ENCODE peak calls at places on chromosomes 6 and 20, in five cellular contexts. X is neuronal stem cell; S is CD8-positive, alpha-beta T cell; Y is Peyer's patch; N is IMR-90. M is an unnamed sample.

GRCh38 chr6:13796781-13797180 is 17.6 kb downstream of the MCUR1 start:
- DNase-seq in S (no peak), X (no peak), N (no peak), Y (no peak), M (no peak)

GRCh38 chr20:8837396-8837795 is 231.5 kb upstream of the PLCB4 start:
- DNase-seq in X (no peak), Y (no peak), S (no peak), N (peak; percentile 96), M (no peak)

GRCh38 chr6:42532038-42532669 is 31.7 kb upstream of the UBR2 start:
- DNase-seq in X (peak; percentile 36), Y (no peak), S (no peak), N (peak; percentile 73), M (peak; percentile 36)

GRCh38 chr6:18496462-18496861 is 109.3 kb downstream of the RNF144B start:
- DNase-seq in X (no peak), Y (no peak), N (peak; percentile 19), S (no peak), M (no peak)

GRCh38 chr20:35620818-35621559 is 5.4 kb downstream of the SPAG4 start:
- DNase-seq in S (no peak), Y (no peak), N (no peak), X (no peak), M (no peak)

GRCh38 chr20:49656304-49656703 is 57.4 kb downstream of the B4GALT5 start:
- DNase-seq in X (no peak), Y (no peak), S (no peak), N (peak; percentile 65), M (no peak)

GRCh38 chr6:10441004-10441654 is 26.3 kb upstream of the TFAP2A start:
- DNase-seq in X (no peak), Y (no peak), N (peak; percentile 87), S (no peak), M (no peak)

GRCh38 chr6:52994789-52995078 is 350 bp downstream of the GSTA4 start:
- DNase-seq in N (peak; percentile 8), X (no peak), Y (peak; percentile 75), S (peak; percentile 66), M (no peak)

GRCh38 chr6:168132531-168133184 is 53.6 kb upstream of the FRMD1 start:
- DNase-seq in Y (peak; percentile 61), S (peak; percentile 31), X (peak; percentile 65), N (peak; percentile 80), M (no peak)

GRCh38 chr6:25508051-25508450 is 144.0 kb upstream of the SCGN start:
- DNase-seq in S (no peak), Y (no peak), X (no peak), N (no peak), M (no peak)

GRCh38 chr20:36206641-36207040 is 29.6 kb upstream of the AAR2 start:
- DNase-seq in S (no peak), N (no peak), Y (no peak), X (no peak), M (no peak)

GRCh38 chr20:3749689-3750639 is 17.5 kb downstream of the HSPA12B start:
- DNase-seq in X (peak; percentile 64), N (no peak), S (no peak), Y (peak; percentile 57), M (no peak)

GRCh38 chr6:53426544-53427270 is 78.0 kb upstream of the ELOVL5 start:
- DNase-seq in Y (no peak), N (no peak), S (no peak), X (no peak), M (no peak)

DNA sequence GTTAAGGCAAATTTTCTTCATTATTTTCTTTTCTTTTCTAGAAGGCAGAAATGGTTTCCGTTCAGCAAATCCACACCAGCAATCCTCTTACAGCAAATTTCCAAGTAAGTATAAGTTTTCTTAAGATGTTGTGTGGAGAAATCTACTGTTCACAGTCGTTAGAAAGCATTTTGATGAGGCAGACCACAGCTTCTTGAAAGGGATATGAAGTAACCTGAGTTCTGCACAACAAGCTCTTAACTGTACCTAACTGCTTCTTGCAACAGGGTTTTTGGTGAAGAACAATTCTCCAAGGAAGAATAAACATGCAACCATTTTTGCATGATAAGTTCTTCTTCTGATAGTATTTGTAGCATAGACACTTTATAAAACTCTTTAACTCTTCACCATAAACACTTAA is 45.3 kb upstream of the STXBP5 start:
- DNase-seq in X (no peak), S (no peak), N (no peak), Y (no peak), M (no peak)
- H3K4me1 ChIP-seq in X (no peaks in the 10 kb centered on the region), S (no peaks in the 10 kb centered on the region), N (peaks cover 5% of the 10 kb centered on the region), Y (no peaks in the 10 kb centered on the region), M (no peaks in the 10 kb centered on the region)

GRCh38 chr20:24877652-24878051 is 71.4 kb upstream of the CST7 start:
- DNase-seq in X (no peak), Y (no peak), N (no peak), S (no peak), M (no peak)

GRCh38 chr20:24878657-24879056 is 70.4 kb upstream of the CST7 start:
- DNase-seq in S (no peak), X (no peak), N (no peak), Y (no peak), M (no peak)

GRCh38 chr20:24875078-24875477 is 74.0 kb upstream of the CST7 start:
- DNase-seq in N (no peak), X (no peak), S (no peak), Y (no peak), M (no peak)

GRCh38 chr20:24879875-24880274 is 69.2 kb upstream of the CST7 start:
- DNase-seq in X (no peak), N (no peak), S (no peak), Y (no peak), M (no peak)
- H3K4me3 ChIP-seq in X (no peak overlapping the region), N (no peak overlapping the region), S (no peak overlapping the region), Y (no peak overlapping the region), M (no peak overlapping the region)

DNA sequence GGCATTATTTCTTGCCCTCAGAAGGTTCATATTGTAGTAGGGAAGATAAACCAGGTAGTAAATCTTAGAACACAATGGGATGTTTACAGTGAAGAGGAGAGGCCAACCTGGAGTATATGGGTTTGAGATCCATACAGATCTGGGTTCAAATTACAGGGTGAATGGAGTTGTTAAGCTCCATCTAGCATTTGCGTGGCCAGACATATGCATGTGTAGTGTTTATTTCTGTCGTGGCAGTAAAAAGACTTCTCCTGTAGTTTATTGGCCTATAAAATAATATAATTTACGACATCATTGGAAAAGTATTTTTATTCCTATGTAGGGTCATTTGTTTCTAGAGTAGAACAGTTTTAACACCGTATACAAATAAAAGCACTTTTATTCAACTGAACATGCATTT is 25.2 kb upstream of the TULP4 start:
- DNase-seq in Y (no peak), N (no peak), X (no peak), S (no peak), M (no peak)
- H3K4me1 ChIP-seq in Y (no peaks in the 10 kb centered on the region), N (peaks cover 12% of the 10 kb centered on the region), X (peaks cover 5% of the 10 kb centered on the region), S (peaks cover 49% of the 10 kb centered on the region), M (peaks cover 75% of the 10 kb centered on the region)

GRCh38 chr6:34672657-34673043 is 23.9 kb downstream of the ILRUN start:
- DNase-seq in X (no peak), S (no peak), Y (no peak), N (no peak), M (peak; percentile 32)

GRCh38 chr6:34673079-34673478 is 23.5 kb downstream of the ILRUN start:
- DNase-seq in Y (no peak), X (no peak), S (no peak), N (no peak), M (peak; percentile 14)

GRCh38 chr6:34671801-34672656 is 24.5 kb downstream of the ILRUN start:
- DNase-seq in Y (no peak), X (no peak), N (peak; percentile 55), S (peak; percentile 80), M (peak; percentile 85)

GRCh38 chr6:34676140-34676539 is 20.4 kb downstream of the ILRUN start:
- DNase-seq in Y (no peak), S (no peak), X (no peak), N (no peak), M (no peak)

DNA sequence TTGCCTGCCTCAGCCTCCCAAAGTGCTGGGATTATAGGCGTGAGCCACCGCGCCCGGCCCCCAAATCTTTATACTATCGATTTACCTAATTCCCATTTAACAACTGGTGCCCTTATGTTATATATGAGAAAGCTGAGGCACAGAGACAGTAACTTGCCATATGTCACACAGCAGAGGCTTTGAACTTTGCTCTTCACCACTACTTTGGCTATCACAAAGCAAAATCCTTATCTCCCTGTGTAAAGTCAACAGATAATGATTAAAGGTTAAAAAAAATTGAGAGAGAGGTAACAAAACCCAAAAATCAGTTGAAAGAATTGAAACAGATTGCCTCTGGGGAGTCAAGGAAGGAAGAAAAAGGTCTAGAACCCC is 22.3 kb downstream of the ILRUN start:
- DNase-seq in S (no peak), X (no peak), Y (no peak), N (no peak), M (no peak)
- H3K4me3 ChIP-seq in S (no peak overlapping the region), X (no peak overlapping the region), Y (peak overlapping the region; percentile 15), N (no peak overlapping the region), M (no peak overlapping the region)

GRCh38 chr6:161959072-161959471 is 685.2 kb upstream of the AGPAT4 start:
- DNase-seq in Y (no peak), N (no peak), S (no peak), X (no peak), M (no peak)
- H3K4me1 ChIP-seq in Y (no peaks in the 10 kb centered on the region), N (no peaks in the 10 kb centered on the region), S (no peaks in the 10 kb centered on the region), X (no peaks in the 10 kb centered on the region), M (no peaks in the 10 kb centered on the region)

GRCh38 chr6:158290659-158291058 is 21.6 kb upstream of the TULP4 start:
- DNase-seq in Y (no peak), X (no peak), N (no peak), S (peak; percentile 69), M (peak; percentile 71)
- H3K4me3 ChIP-seq in Y (no peak overlapping the region), X (no peak overlapping the region), N (no peak overlapping the region), S (peak overlapping the region; percentile 25), M (peak overlapping the region; percentile 23)

DNA sequence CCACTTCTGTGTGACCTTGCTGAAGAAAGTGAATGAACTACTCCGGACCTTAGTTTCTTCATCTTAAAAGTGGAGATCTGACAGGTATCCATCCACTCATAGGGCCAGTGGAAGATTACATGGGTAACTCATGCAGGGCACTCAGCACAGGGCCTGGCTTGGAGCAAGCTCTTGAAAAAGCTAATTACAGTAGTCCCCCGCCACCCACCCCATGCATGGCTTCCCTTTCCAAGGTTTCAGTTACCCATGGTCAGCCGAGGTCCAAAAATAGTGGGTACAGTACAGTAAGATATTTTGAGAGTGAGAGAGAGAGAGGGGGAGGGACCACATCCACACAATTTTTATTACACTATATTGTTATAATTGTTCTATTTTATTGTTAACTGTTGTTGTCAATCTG is 7.1 kb upstream of the PMEPA1 start:
- DNase-seq in Y (no peak), X (no peak), N (no peak), S (no peak), M (no peak)
- H3K4me1 ChIP-seq in Y (no peaks in the 10 kb centered on the region), X (peaks cover 5% of the 10 kb centered on the region), N (peaks cover 18% of the 10 kb centered on the region), S (peaks cover 15% of the 10 kb centered on the region), M (peaks cover 7% of the 10 kb centered on the region)

DNA sequence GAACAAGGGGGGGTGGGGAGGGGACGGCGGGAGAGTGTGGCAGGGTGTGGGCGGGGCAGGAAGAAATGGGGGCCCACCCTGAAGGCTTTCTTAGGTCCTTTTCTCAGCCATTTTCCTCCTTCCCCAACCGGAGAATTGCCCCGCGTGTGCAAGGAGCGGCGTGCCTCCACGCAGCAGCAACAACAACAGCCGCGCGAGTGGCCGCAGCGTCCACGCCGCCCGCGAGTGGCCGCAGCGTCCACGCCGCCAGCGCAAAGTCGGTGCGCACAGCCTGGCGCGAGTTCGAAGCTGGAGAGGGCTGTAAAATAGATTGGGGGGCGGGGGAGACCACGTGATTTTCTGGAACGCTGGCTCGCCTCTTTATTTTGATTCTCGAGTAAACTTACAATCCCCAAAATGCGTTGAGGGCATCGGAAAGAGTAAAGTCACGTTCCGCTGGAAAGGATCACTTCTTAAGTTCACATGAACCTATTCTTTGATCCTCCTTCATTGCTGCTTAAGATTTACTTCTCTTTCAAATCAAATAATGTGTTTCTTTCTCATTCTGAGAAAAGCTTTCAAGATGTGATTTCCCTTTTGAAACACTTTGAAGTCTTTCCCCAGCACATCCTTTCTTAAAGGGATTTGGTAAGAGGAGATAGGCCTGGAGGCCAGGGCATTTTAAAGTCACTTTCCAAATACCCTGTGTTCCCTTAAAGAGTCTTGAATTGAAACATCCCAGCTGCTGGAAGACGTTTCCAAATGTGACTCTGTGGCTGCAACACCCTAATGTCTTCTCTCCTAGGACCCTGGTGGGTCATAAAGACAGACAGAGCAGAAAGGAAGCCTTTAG is 66.7 kb upstream of the ZNF217 start:
- DNase-seq in S (peak; percentile 68), Y (peak; percentile 62), N (peak; percentile 17), X (no peak), M (no peak)
- H3K4me3 ChIP-seq in S (peak overlapping the region; percentile 61), Y (peak overlapping the region; percentile 60), N (peak overlapping the region; percentile 23), X (no peak overlapping the region), M (peak overlapping the region; percentile 66)